ENCODE peak calls at places on chromosome 22, in seven cellular contexts. B is CD8-positive, alpha-beta T cell; F is sciatic nerve; R is upper lobe of right lung; G is left ventricle myocardium superior; Z is Calu3; O is LoVo. L is an unnamed sample.

GRCh38 chr22:20031732-20032406 is 11.0 kb downstream of the TANGO2 start:
- DNase-seq in R (no peak), O (peak; percentile 15), G (no peak), F (no peak), Z (no peak), B (no peak), L (no peak)

GRCh38 chr22:32994921-32995320 is 63.3 kb downstream of the SYN3 start:
- DNase-seq in G (no peak), F (no peak), B (no peak), O (no peak), Z (no peak), R (no peak), L (no peak)

GRCh38 chr22:20957691-20958440 is 9.2 kb upstream of the AIFM3 start:
- DNase-seq in B (no peak), O (no peak), F (no peak), G (peak; percentile 62), R (peak; percentile 81), Z (peak; percentile 52), L (no peak)

GRCh38 chr22:23271597-23271908 is 91.2 kb downstream of the BCR start:
- DNase-seq in Z (no peak), G (no peak), O (no peak), B (no peak), F (no peak), R (no peak), L (no peak)

GRCh38 chr22:49078076-49078710 is 749.5 kb downstream of the BRD1 start:
- DNase-seq in Z (no peak), R (peak; percentile 58), O (no peak), G (no peak), B (no peak), F (no peak), L (no peak)

GRCh38 chr22:38218661-38219331 is 17.0 kb downstream of the MAFF start:
- DNase-seq in R (peak; percentile 91), Z (peak; percentile 97), B (no peak), O (peak; percentile 79), F (peak; percentile 92), G (peak; percentile 81), L (peak; percentile 93)

GRCh38 chr22:29291215-29291614 is 15.2 kb upstream of the GAS2L1 start:
- DNase-seq in G (no peak), B (no peak), Z (no peak), O (no peak), R (no peak), F (no peak), L (no peak)

GRCh38 chr22:24358105-24358836 is 69.1 kb upstream of the ADORA2A start:
- DNase-seq in G (no peak), B (no peak), Z (no peak), O (no peak), R (no peak), F (no peak), L (no peak)

GRCh38 chr22:44975444-44976262 is 34.2 kb downstream of the PHF21B start:
- DNase-seq in B (peak; percentile 2), R (peak; percentile 89), O (peak; percentile 74), G (peak; percentile 85), F (peak; percentile 87), Z (peak; percentile 87), L (peak; percentile 73)

GRCh38 chr22:20522828-20523117 is 15.4 kb downstream of the MED15 start:
- DNase-seq in B (no peak), F (no peak), O (no peak), G (no peak), Z (no peak), R (no peak), L (no peak)

GRCh38 chr22:46764779-46765485 is 2.5 kb downstream of the TBC1D22A start:
- DNase-seq in B (no peak), G (peak; percentile 20), O (no peak), F (no peak), Z (no peak), R (no peak), L (no peak)

GRCh38 chr22:32858957-32859356 is 57.5 kb downstream of the TIMP3 start:
- DNase-seq in G (no peak), R (no peak), B (no peak), O (no peak), F (no peak), Z (no peak), L (no peak)

GRCh38 chr22:43553451-43554258 is 141.8 kb downstream of the MPPED1 start:
- DNase-seq in G (no peak), F (peak; percentile 21), B (no peak), Z (no peak), R (no peak), O (no peak), L (no peak)

GRCh38 chr22:30890689-30891442 is 77.7 kb downstream of the MORC2 start:
- DNase-seq in F (peak; percentile 58), B (no peak), R (peak; percentile 66), O (peak; percentile 6), Z (peak; percentile 70), G (peak; percentile 44), L (peak; percentile 76)

GRCh38 chr22:28146401-28147304 is 227.6 kb upstream of the PITPNB start:
- DNase-seq in F (no peak), B (no peak), Z (no peak), O (no peak), R (no peak), G (no peak), L (no peak)

GRCh38 chr22:47173535-47174021 is 411.1 kb downstream of the TBC1D22A start:
- DNase-seq in O (no peak), B (no peak), Z (no peak), G (no peak), F (peak; percentile 50), R (peak; percentile 43), L (no peak)

GRCh38 chr22:30397656-30398635 is 1.1 kb downstream of the SEC14L2 start:
- DNase-seq in F (no peak), Z (no peak), R (no peak), B (no peak), G (no peak), O (no peak), L (no peak)

GRCh38 chr22:45686842-45687241 is 15.2 kb downstream of the ATXN10 start:
- DNase-seq in O (no peak), F (no peak), B (no peak), R (no peak), Z (no peak), G (no peak), L (no peak)

GRCh38 chr22:19149047-19149883 is 827 bp downstream of the GSC2 start:
- DNase-seq in O (no peak), Z (no peak), F (no peak), B (no peak), R (peak; percentile 61), G (no peak), L (no peak)

GRCh38 chr22:50129121-50129734 is 39.4 kb downstream of the MOV10L1 start:
- DNase-seq in B (no peak), O (no peak), R (no peak), F (no peak), G (no peak), Z (no peak), L (no peak)

GRCh38 chr22:40666151-40666848 is 13.0 kb upstream of the MCHR1 start:
- DNase-seq in F (no peak), O (no peak), G (peak; percentile 52), B (no peak), Z (no peak), R (no peak), L (no peak)

GRCh38 chr22:22944268-22944985 is 56.8 kb downstream of the IGLL5 start:
- DNase-seq in G (peak; percentile 7), B (no peak), Z (no peak), R (peak; percentile 42), O (no peak), F (peak; percentile 48), L (peak; percentile 0)

GRCh38 chr22:48704335-48704734 is 1123.3 kb downstream of the BRD1 start:
- DNase-seq in R (peak; percentile 40), B (no peak), O (no peak), G (no peak), Z (no peak), F (peak; percentile 56), L (no peak)

GRCh38 chr22:48949375-48950149 is 878.1 kb downstream of the BRD1 start:
- DNase-seq in F (peak; percentile 37), Z (no peak), G (no peak), B (no peak), O (no peak), R (peak; percentile 26), L (no peak)

GRCh38 chr22:23205330-23205729 is 25.0 kb downstream of the BCR start:
- DNase-seq in G (no peak), R (no peak), Z (no peak), B (no peak), F (no peak), O (no peak), L (no peak)

GRCh38 chr22:22936190-22936914 is 48.7 kb downstream of the IGLL5 start:
- DNase-seq in Z (no peak), O (no peak), R (no peak), G (peak; percentile 3), B (no peak), F (no peak), L (no peak)

GRCh38 chr22:43234299-43234988 is 47.5 kb upstream of the TTLL12 start:
- DNase-seq in F (no peak), R (no peak), O (no peak), G (no peak), B (no peak), Z (no peak), L (no peak)

GRCh38 chr22:39593061-39593930 is 22.7 kb downstream of the CACNA1I start:
- DNase-seq in Z (no peak), O (no peak), R (no peak), B (no peak), G (no peak), F (no peak), L (peak; percentile 29)

L was measured in hepatic stellate cell.